ENCODE peak calls at places on chromosome 4, in nine cellular contexts. S is prostate gland; H is NCI-H1417 treated with DMSO at 0.1 percent for 48 hours; C is HT1080; U is HTR-8/SVneo; M is ecto neural progenitor cell; Q is left kidney; P is stimulated activated CD8-positive, alpha-beta memory T cell treated with anti-CD3 and anti-CD28 coated beads, Interleukin-7, amount 100 ng/mL, for 24 hours; N is neuronal stem cell. L is an unnamed sample.

GRCh38 chr4:78477276-78477675 is 74.3 kb upstream of the ANXA3 start:
- DNase-seq in Q (no peak), S (no peak), U (no peak), M (no peak), P (no peak), N (no peak), C (peak; percentile 59), H (no peak), L (no peak)

GRCh38 chr4:84491420-84491819 is 7.7 kb downstream of the NKX6-1 start:
- DNase-seq in C (no peak), P (no peak), Q (no peak), M (no peak), U (no peak), H (no peak), S (no peak), N (no peak), L (no peak)

GRCh38 chr4:181848357-181848756 is 394.8 kb upstream of the TENM3 start:
- DNase-seq in Q (no peak), S (no peak), P (no peak), U (no peak), C (no peak), N (no peak), H (no peak), M (no peak), L (no peak)

GRCh38 chr4:53647547-53647946 is 56.3 kb upstream of the LNX1 start:
- DNase-seq in H (no peak), S (no peak), U (no peak), M (no peak), C (no peak), N (no peak), Q (no peak), P (no peak), L (no peak)

GRCh38 chr4:25861951-25862410 is 807 bp downstream of the SEL1L3 start:
- DNase-seq in H (no peak), S (peak; percentile 15), C (peak; percentile 43), N (no peak), M (no peak), P (no peak), Q (peak; percentile 71), U (no peak), L (no peak)

GRCh38 chr4:79078339-79078738 is 139.1 kb upstream of the PAQR3 start:
- DNase-seq in P (no peak), Q (no peak), M (no peak), H (no peak), U (no peak), S (peak; percentile 4), C (no peak), N (no peak), L (no peak)

GRCh38 chr4:3392319-3392718 is 49.4 kb upstream of the HGFAC start:
- DNase-seq in M (no peak), Q (no peak), C (no peak), U (no peak), P (no peak), S (no peak), H (no peak), N (no peak), L (no peak)

GRCh38 chr4:120517966-120518365 is 404.6 kb downstream of the PRDM5 start:
- DNase-seq in P (no peak), C (peak; percentile 91), S (peak; percentile 7), H (no peak), M (no peak), U (peak; percentile 52), N (no peak), Q (peak; percentile 63), L (no peak)

GRCh38 chr4:94578195-94578594 is 126.5 kb downstream of the PDLIM5 start:
- DNase-seq in H (no peak), N (no peak), C (no peak), Q (no peak), U (no peak), P (no peak), M (no peak), S (no peak), L (no peak)

GRCh38 chr4:173333658-173334084 is 487 bp downstream of the HMGB2 start:
- DNase-seq in Q (peak; percentile 86), C (no peak), S (peak; percentile 67), H (no peak), P (no peak), U (no peak), M (no peak), N (peak; percentile 41), L (no peak)

GRCh38 chr4:161249779-161250440 is 913.9 kb downstream of the FSTL5 start:
- DNase-seq in M (no peak), S (no peak), H (no peak), U (no peak), Q (no peak), P (no peak), C (no peak), N (no peak), L (no peak)

GRCh38 chr4:36870121-36870520 is 374.4 kb upstream of the NWD2 start:
- DNase-seq in N (no peak), U (no peak), M (no peak), S (no peak), P (no peak), Q (no peak), C (no peak), H (no peak), L (no peak)

GRCh38 chr4:41204400-41204978 is 9.9 kb downstream of the APBB2 start:
- DNase-seq in Q (no peak), M (no peak), C (peak; percentile 87), P (no peak), S (no peak), U (peak; percentile 71), N (no peak), H (no peak), L (no peak)

GRCh38 chr4:55291227-55291629 is 54.8 kb upstream of the SRD5A3 start:
- DNase-seq in M (no peak), H (no peak), C (no peak), N (no peak), Q (no peak), U (no peak), P (no peak), S (no peak), L (no peak)

GRCh38 chr4:82217986-82218715 is 155.6 kb downstream of the HNRNPD start:
- DNase-seq in P (no peak), Q (no peak), C (no peak), H (no peak), N (no peak), U (no peak), M (no peak), S (no peak), L (no peak)

GRCh38 chr4:26133840-26134239 is 187.0 kb upstream of the RBPJ start:
- DNase-seq in P (no peak), C (no peak), Q (no peak), U (no peak), M (no peak), H (no peak), S (no peak), N (no peak), L (no peak)

GRCh38 chr4:53813991-53814390 is 222.7 kb upstream of the LNX1 start:
- DNase-seq in M (no peak), P (no peak), Q (no peak), N (no peak), S (no peak), C (no peak), U (no peak), H (no peak), L (no peak)

L was measured in NT2/D1.